ENCODE peak calls at places on chromosomes 6 and 20, in seven cellular contexts. C, T, W, H, Y, L and S are unnamed samples.

GRCh38 chr6:165834613-165835259 is 171.7 kb upstream of the PDE10A start:
- DNase-seq in C (no peak), T (peak; percentile 42), W (no peak), H (peak; percentile 68), Y (peak; percentile 93), L (no peak), S (no peak)

GRCh38 chr6:89432875-89433636 is at the start of gene ANKRD6:
- DNase-seq in C (peak; percentile 25), T (no peak), W (no peak), H (peak; percentile 64), Y (peak; percentile 85), L (peak; percentile 82), S (peak; percentile 92)

GRCh38 chr20:51979226-51979625 is 176.9 kb upstream of the SALL4 start:
- DNase-seq in C (no peak), T (no peak), W (no peak), H (no peak), Y (no peak), L (no peak), S (no peak)

GRCh38 chr20:4944918-4945317 is 56.4 kb downstream of the SLC23A2 start:
- DNase-seq in C (no peak), T (no peak), W (no peak), H (no peak), Y (no peak), L (no peak), S (no peak)

GRCh38 chr6:74115674-74116073 is 419.7 kb downstream of the CD109 start:
- DNase-seq in C (peak; percentile 15), T (no peak), W (no peak), H (no peak), Y (no peak), L (no peak), S (no peak)

GRCh38 chr6:39281312-39281980 is 32.8 kb downstream of the KCNK17 start:
- DNase-seq in C (no peak), T (no peak), W (no peak), H (no peak), Y (peak; percentile 94), L (no peak), S (no peak)

GRCh38 chr20:38685853-38686473 is 38.3 kb upstream of the SLC32A1 start:
- DNase-seq in C (peak; percentile 38), T (no peak), W (no peak), H (peak; percentile 32), Y (peak; percentile 61), L (peak; percentile 31), S (peak; percentile 43)

GRCh38 chr6:7543761-7544424 is 2.4 kb downstream of the DSP start:
- DNase-seq in C (no peak), T (no peak), W (no peak), H (peak; percentile 4), Y (peak; percentile 56), L (no peak), S (no peak)

GRCh38 chr6:4338884-4339283 is 203.5 kb upstream of the ECI2 start:
- DNase-seq in C (no peak), T (no peak), W (no peak), H (no peak), Y (no peak), L (no peak), S (no peak)

GRCh38 chr6:165184192-165184979 is 125.0 kb downstream of the C6orf118 start:
- DNase-seq in C (no peak), T (no peak), W (no peak), H (peak; percentile 20), Y (no peak), L (no peak), S (no peak)

GRCh38 chr6:50820590-50821234 is 2.0 kb downstream of the TFAP2B start:
- DNase-seq in C (no peak), T (no peak), W (no peak), H (no peak), Y (no peak), L (no peak), S (no peak)

GRCh38 chr6:41582540-41582939 is 36.4 kb downstream of the FOXP4 start:
- DNase-seq in C (no peak), T (no peak), W (no peak), H (no peak), Y (no peak), L (no peak), S (no peak)

GRCh38 chr6:130313206-130313605 is 52.6 kb upstream of the TMEM200A start:
- DNase-seq in C (no peak), T (no peak), W (no peak), H (no peak), Y (no peak), L (no peak), S (no peak)
- TF ChIP-seq CTCF in C (no peak), T (no peak), W (no peak), H (no peak), Y (no peak), L (no peak), S (no peak)

GRCh38 chr20:56483970-56484369 is 15.5 kb downstream of the RTF2 start:
- DNase-seq in C (no peak), T (no peak), W (no peak), H (no peak), Y (no peak), L (no peak), S (no peak)
- TF ChIP-seq CTCF in C (no peak), T (no peak), W (no peak), H (no peak), Y (no peak), L (no peak), S (no peak)

DNA sequence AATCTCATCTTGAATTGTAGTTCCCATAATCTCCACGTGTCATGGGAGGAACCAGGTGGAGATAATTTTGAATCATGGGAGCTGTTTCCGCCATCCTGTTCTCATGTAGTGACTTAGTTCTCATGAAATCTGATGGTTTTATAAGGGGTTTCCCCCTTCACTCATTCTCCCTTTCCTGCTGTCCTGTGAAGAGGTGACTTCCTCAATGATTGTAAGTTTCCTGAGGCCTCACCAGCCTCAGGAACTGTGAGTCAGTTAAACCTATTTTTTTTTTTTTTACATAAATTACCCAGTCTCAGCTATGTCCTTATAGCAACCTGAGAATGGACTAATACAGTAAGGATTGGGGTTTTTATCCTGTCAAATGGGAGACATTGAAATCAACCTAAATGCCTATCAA is 328.3 kb downstream of the TBC1D32 start:
- DNase-seq in C (no peak), T (no peak), W (no peak), H (no peak), Y (no peak), L (no peak), S (no peak)
- TF ChIP-seq CTCF in C (no peak), T (no peak), W (no peak), H (no peak), Y (no peak), L (no peak), S (no peak)

GRCh38 chr6:36914227-36914794 is 28.6 kb downstream of the C6orf89 start:
- DNase-seq in C (no peak), T (peak; percentile 42), W (no peak), H (no peak), Y (no peak), L (no peak), S (no peak)
- TF ChIP-seq CTCF in C (peak; percentile 33), T (peak; percentile 65), W (peak; percentile 47), H (no peak), Y (peak; percentile 38), L (peak; percentile 5), S (no peak)

DNA sequence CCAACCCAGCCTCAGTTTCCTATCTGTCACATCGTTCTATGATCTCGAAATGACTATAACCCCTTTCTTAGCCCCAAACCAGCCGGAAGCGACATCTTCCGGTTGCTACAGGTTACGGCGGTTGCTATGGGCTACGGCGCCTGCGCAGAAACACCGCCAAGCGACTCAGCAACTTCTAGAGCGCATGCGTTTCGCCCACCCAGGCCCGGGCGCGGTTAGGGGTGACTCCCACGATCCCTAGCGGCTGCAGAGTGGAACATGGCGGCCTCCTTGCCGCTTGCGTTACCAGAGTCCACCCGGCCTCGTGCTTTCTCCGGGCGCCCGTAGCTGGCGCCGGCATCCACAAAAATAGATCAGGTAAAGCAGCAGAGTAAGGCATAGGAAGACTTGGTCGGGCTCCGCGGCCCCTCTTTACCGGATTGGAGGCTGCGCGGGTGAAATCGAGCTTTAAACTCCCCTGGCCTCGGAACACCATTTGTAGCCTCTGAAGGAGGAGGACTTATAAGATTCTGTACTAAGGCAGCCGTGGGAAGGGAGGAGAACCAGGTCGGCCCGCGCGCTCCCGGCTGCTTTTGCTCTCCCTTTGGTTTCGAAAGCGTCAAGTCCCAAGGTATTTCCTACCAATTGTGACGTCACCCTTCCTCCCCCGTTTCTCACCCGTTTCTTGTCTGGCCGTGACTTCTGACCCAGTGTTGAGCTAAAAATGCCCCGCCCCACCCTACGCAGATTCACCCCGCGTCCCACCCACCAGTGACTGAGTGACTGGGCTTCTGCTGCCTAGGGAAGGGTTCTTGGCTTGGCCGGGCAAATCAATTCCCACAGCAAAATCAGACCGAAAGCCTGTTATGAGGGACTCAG is 3.5 kb downstream of the SDCBP2 start:
- DNase-seq in C (peak; percentile 95), T (peak; percentile 80), W (peak; percentile 81), H (peak; percentile 98), Y (peak; percentile 98), L (peak; percentile 99), S (peak; percentile 99)
- TF ChIP-seq CTCF in C (no peak), T (no peak), W (peak; percentile 12), H (peak; percentile 40), Y (peak; percentile 20), L (peak; percentile 4), S (no peak)

DNA sequence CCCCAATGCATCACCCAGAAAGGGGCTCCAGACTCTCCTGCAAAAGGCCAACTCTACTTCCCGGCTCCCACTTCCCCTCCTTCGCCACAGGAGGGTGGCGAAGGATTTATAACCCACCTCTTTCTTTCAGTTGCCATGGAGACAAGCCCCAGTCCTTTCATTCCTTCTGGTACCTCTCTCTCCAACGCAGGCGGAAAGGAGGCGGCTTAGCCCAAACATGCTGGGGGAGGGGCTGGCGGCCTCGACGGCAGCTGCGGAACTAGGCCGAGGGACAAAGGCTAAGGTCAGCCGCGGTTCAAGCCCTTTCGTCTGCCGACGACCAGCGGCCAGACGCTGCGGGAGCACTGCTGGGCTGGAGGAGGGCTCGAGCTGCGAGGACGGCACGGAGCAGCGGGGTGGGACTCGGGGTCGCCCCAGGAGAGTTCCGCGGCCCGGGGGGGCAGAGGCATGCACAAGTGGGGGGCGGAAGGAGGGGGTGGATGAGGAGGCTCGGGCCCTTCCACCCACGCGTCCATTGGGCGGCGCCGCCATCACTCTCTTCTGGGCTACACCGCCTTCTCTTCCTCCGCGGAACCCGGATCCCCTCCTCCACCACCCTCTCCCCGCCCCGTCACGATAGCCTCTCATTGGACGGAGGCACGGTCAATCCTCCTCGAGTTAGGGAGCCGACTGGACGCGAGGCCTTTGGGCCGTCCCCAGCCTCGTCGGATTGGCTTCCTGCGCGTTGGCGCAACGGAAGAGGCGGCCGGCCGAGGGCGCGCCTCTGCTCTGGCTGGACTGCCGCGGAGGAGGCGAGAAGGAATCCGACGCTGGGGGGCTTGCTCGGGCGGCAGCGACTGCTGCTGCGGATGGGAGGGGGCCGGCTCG is at the start of gene PANK2:
- DNase-seq in C (peak; percentile 99), T (peak; percentile 96), W (peak; percentile 95), H (peak; percentile 100), Y (peak; percentile 100), L (peak; percentile 99), S (peak; percentile 99)
- TF ChIP-seq CTCF in C (peak; percentile 31), T (no peak), W (peak; percentile 46), H (peak; percentile 63), Y (peak; percentile 50), L (peak; percentile 35), S (no peak)